ENCODE peak calls at places on chromosomes 16 and 17, in four cellular contexts. V is A549, Q is WTC11, D is HepG2. C is an unnamed sample.

GRCh38 chr17:17494499-17495447 is 1.4 kb downstream of the RASD1 start:
- DNase-seq in Q (peak), D (no peak), V (no peak), C (no peak)

GRCh38 chr17:18235743-18236256 is 10.4 kb downstream of the LLGL1 start:
- DNase-seq in V (no peak), D (no peak), Q (no peak), C (no peak)

GRCh38 chr16:66262253-66263167 is 104.0 kb upstream of the CDH5 start:
- DNase-seq in D (no peak), Q (no peak), V (no peak), C (no peak)

GRCh38 chr17:76997981-76998531 is 129.9 kb downstream of the MGAT5B start:
- DNase-seq in V (no peak), Q (no peak), D (no peak), C (no peak)

GRCh38 chr16:85999778-86000177 is 100.8 kb downstream of the IRF8 start:
- DNase-seq in Q (no peak), D (no peak), V (no peak), C (no peak)

GRCh38 chr17:49290690-49291326 is 60.2 kb upstream of the PHOSPHO1 start:
- DNase-seq in D (peak), V (peak), Q (no peak), C (peak)

GRCh38 chr17:17379197-17379991 is 76.2 kb downstream of the NT5M start:
- DNase-seq in V (no peak), D (peak), Q (no peak), C (no peak)

GRCh38 chr17:73974536-73974935 is 228.9 kb upstream of the RPL38 start:
- DNase-seq in Q (no peak), D (no peak), V (no peak), C (no peak)

GRCh38 chr16:47713225-47713595 is 252.1 kb downstream of the PHKB start:
- DNase-seq in Q (no peak), V (peak), D (peak), C (peak)

GRCh38 chr16:24685539-24686432 is 43.7 kb upstream of the TNRC6A start:
- DNase-seq in V (peak), D (peak), Q (peak), C (peak)

GRCh38 chr16:15856901-15857778 is at the start of gene MYH11:
- DNase-seq in V (no peak), D (no peak), Q (peak), C (peak)

GRCh38 chr16:64969221-64969620 is 152.6 kb downstream of the CDH11 start:
- DNase-seq in D (no peak), Q (no peak), V (no peak), C (no peak)

GRCh38 chr16:3902731-3903130 is 22.2 kb upstream of the CREBBP start:
- DNase-seq in D (no peak), V (no peak), Q (no peak), C (no peak)

GRCh38 chr17:18017958-18018357 is 21.0 kb downstream of the ATPAF2 start:
- DNase-seq in D (peak), V (no peak), Q (no peak), C (no peak)

GRCh38 chr17:58207451-58207850 is 11.6 kb downstream of the MKS1 start:
- DNase-seq in D (no peak), V (no peak), Q (no peak), C (no peak)

GRCh38 chr16:80285089-80285488 is 255.7 kb upstream of the DYNLRB2 start:
- DNase-seq in V (peak), Q (no peak), D (no peak), C (no peak)

GRCh38 chr16:57578521-57579360 is 36.3 kb downstream of the ADGRG5 start:
- DNase-seq in V (no peak), D (no peak), Q (no peak), C (peak)

GRCh38 chr17:2239170-2239551 is 64.4 kb downstream of the SMG6 start:
- DNase-seq in D (no peak), Q (no peak), V (no peak), C (no peak)

GRCh38 chr17:2239882-2240430 is 63.6 kb downstream of the SMG6 start:
- DNase-seq in Q (no peak), D (no peak), V (peak), C (peak)

GRCh38 chr17:2243953-2244352 is 59.6 kb downstream of the SMG6 start:
- DNase-seq in D (no peak), V (no peak), Q (no peak), C (no peak)

GRCh38 chr17:2240541-2240940 is 63.0 kb downstream of the SMG6 start:
- DNase-seq in V (no peak), Q (no peak), D (no peak), C (no peak)

DNA sequence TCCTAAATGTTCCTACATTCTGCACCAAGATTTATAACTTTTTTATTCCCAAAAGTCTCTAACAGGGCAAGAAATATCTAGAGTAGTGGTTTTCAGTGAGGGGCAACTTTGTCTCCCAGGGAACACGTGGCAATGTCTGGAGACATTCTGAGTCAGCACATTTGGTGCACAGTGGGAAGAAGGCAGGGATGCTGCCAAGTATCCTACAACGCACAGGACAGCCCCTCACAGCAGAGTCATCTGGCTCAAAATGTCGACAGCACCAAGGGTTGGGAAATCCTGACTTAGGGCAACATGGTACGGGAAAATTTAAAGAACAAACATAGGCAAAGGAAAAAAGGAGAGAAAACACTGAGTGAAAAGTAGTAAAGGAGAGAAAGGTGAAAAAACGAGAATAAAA is 61.8 kb downstream of the SMG6 start:
- DNase-seq in D (no peak), V (no peak), Q (no peak), C (no peak)
- TF ChIP-seq HMGXB4 in D (no peak), V (no peak), Q (no peak), C (no peak)

GRCh38 chr16:78896280-78896679 is 704.3 kb downstream of the MAF start:
- DNase-seq in D (no peak), V (no peak), Q (no peak), C (no peak)
- TF ChIP-seq HMGXB4 in D (no peak), V (no peak), Q (no peak), C (no peak)

GRCh38 chr16:1884155-1884760 is 12.3 kb upstream of the MEIOB start:
- DNase-seq in D (peak), Q (no peak), V (peak), C (peak)
- TF ChIP-seq HMGXB4 in D (no peak), Q (no peak), V (no peak), C (no peak)

GRCh38 chr17:80561541-80562114 is 17.0 kb downstream of the RPTOR start:
- DNase-seq in D (no peak), V (no peak), Q (no peak), C (no peak)

GRCh38 chr17:80558046-80558445 is 13.4 kb downstream of the RPTOR start:
- DNase-seq in Q (no peak), V (no peak), D (no peak), C (no peak)

GRCh38 chr17:80555266-80555665 is 10.6 kb downstream of the RPTOR start:
- DNase-seq in Q (no peak), D (no peak), V (no peak), C (no peak)

GRCh38 chr17:80564545-80564944 is 19.9 kb downstream of the RPTOR start:
- DNase-seq in D (no peak), V (no peak), Q (no peak), C (no peak)

GRCh38 chr17:80559688-80560290 is 15.2 kb downstream of the RPTOR start:
- DNase-seq in V (no peak), Q (no peak), D (no peak), C (no peak)
- TF ChIP-seq HMGXB4 in V (no peak), Q (no peak), D (no peak), C (no peak)

DNA sequence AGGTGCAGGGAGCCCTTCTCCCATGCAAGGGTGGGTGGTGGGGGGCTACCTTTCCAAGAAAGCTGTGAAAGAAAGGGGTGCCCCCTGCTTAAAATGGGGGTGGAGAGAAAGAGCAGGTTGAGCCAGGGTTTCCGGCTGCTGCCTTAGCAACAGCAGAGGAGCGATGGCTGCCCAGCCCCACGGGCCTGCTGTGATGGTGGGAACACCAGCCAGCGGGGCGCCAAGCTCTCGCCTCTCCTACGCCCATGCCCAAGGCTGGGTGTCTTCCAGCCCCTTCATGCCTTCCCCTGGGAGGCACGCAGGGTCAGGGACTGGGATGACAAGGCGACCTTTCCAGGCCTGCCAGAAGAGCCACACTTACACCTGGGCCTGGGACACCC is 3.0 kb downstream of the FMNL1 start:
- DNase-seq in Q (no peak), D (no peak), V (no peak), C (no peak)
- TF ChIP-seq HMGXB4 in Q (no peak), D (no peak), V (no peak), C (no peak)

C was measured in K562.